ENCODE peak calls at places on chromosomes 11 and 22, in ten cellular contexts. W is HuH-7; S is RCC 7860; C is GM12865; K is lower lobe of right lung; J is kidney epithelial cell; B is GM23338; L is endodermal cell; T is NCI-H1436; D is activated CD4-positive, CD25-positive, alpha-beta regulatory T cell. M is an unnamed sample.

GRCh38 chr11:16454284-16454683 is 97.9 kb upstream of the SOX6 start:
- DNase-seq in W (no peak), S (no peak), C (no peak), K (no peak), J (no peak), B (no peak), L (no peak), T (no peak), D (no peak), M (no peak)

GRCh38 chr11:10478066-10478465 is 23.0 kb downstream of the AMPD3 start:
- DNase-seq in W (no peak), S (no peak), C (no peak), K (no peak), J (no peak), B (no peak), L (no peak), T (no peak), D (no peak), M (no peak)

GRCh38 chr11:126354631-126355323 is 709 bp upstream of the ST3GAL4 start:
- DNase-seq in W (no peak), S (no peak), C (peak; percentile 50), K (no peak), J (no peak), B (no peak), L (no peak), T (no peak), D (no peak), M (no peak)

GRCh38 chr22:23754980-23755636 is 883 bp upstream of the VPREB3 start:
- DNase-seq in W (no peak), S (no peak), C (no peak), K (no peak), J (no peak), B (no peak), L (no peak), T (no peak), D (no peak), M (no peak)

GRCh38 chr11:114162719-114163123 is 103.2 kb downstream of the ZBTB16 start:
- DNase-seq in W (peak; percentile 39), S (peak; percentile 57), C (no peak), K (peak; percentile 76), J (peak; percentile 97), B (no peak), L (no peak), T (no peak), D (no peak), M (peak; percentile 95)

GRCh38 chr11:72723508-72723907 is 28.7 kb downstream of the ARAP1 start:
- DNase-seq in W (no peak), S (no peak), C (no peak), K (no peak), J (no peak), B (no peak), L (no peak), T (no peak), D (no peak), M (peak; percentile 61)

GRCh38 chr11:134034496-134035381 is 34.1 kb upstream of the JAM3 start:
- DNase-seq in W (no peak), S (no peak), C (no peak), K (no peak), J (no peak), B (no peak), L (no peak), T (no peak), D (no peak), M (peak; percentile 83)

GRCh38 chr11:43802509-43802908 is 78.1 kb upstream of the ALKBH3 start:
- DNase-seq in W (peak; percentile 6), S (no peak), C (no peak), K (no peak), J (no peak), B (peak; percentile 17), L (no peak), T (no peak), D (no peak), M (no peak)

GRCh38 chr11:69704508-69705245 is 855 bp upstream of the FGF19 start:
- DNase-seq in W (peak; percentile 98), S (no peak), C (no peak), K (no peak), J (no peak), B (peak; percentile 98), L (peak; percentile 98), T (no peak), D (no peak), M (peak; percentile 30)

GRCh38 chr11:106447631-106448191 is 370.2 kb downstream of the AASDHPPT start:
- DNase-seq in W (no peak), S (no peak), C (no peak), K (no peak), J (no peak), B (no peak), L (no peak), T (no peak), D (no peak), M (no peak)

GRCh38 chr22:49869855-49870712 is 16.4 kb downstream of the ZBED4 start:
- DNase-seq in W (no peak), S (no peak), C (no peak), K (no peak), J (no peak), B (no peak), L (no peak), T (no peak), D (no peak), M (no peak)

GRCh38 chr11:34519595-34520235 is 6.1 kb upstream of the ELF5 start:
- DNase-seq in W (no peak), S (no peak), C (no peak), K (no peak), J (no peak), B (no peak), L (no peak), T (no peak), D (no peak), M (peak; percentile 17)

GRCh38 chr11:68753300-68753699 is 2.0 kb upstream of the TESMIN start:
- DNase-seq in W (no peak), S (no peak), C (no peak), K (no peak), J (no peak), B (no peak), L (no peak), T (no peak), D (no peak), M (no peak)

GRCh38 chr11:120195601-120196289 is 15.1 kb upstream of the OAF start:
- DNase-seq in W (no peak), S (no peak), C (no peak), K (no peak), J (no peak), B (no peak), L (no peak), T (no peak), D (no peak), M (no peak)

GRCh38 chr22:50170453-50171318 is at the start of gene PANX2:
- DNase-seq in W (no peak), S (no peak), C (no peak), K (no peak), J (no peak), B (peak; percentile 59), L (peak; percentile 74), T (peak; percentile 23), D (no peak), M (no peak)

GRCh38 chr22:19429950-19430889 is 1.3 kb downstream of the HIRA start:
- DNase-seq in W (peak; percentile 34), S (peak; percentile 18), C (peak; percentile 60), K (peak; percentile 55), J (no peak), B (peak; percentile 28), L (peak; percentile 70), T (no peak), D (no peak), M (peak; percentile 50)

GRCh38 chr11:84780689-84781293 is 846.4 kb downstream of the DLG2 start:
- DNase-seq in W (no peak), S (peak; percentile 15), C (peak; percentile 5), K (no peak), J (no peak), B (peak; percentile 63), L (no peak), T (no peak), D (no peak), M (peak; percentile 48)

GRCh38 chr22:21590809-21591641 is 23.5 kb downstream of the UBE2L3 start:
- DNase-seq in W (no peak), S (no peak), C (peak; percentile 27), K (no peak), J (no peak), B (no peak), L (no peak), T (no peak), D (no peak), M (no peak)

GRCh38 chr22:43393132-43393844 is 18.5 kb upstream of the MPPED1 start:
- DNase-seq in W (peak; percentile 78), S (no peak), C (no peak), K (peak; percentile 19), J (no peak), B (no peak), L (peak; percentile 67), T (no peak), D (no peak), M (no peak)

GRCh38 chr22:42368379-42369249 is 63.6 kb downstream of the NFAM1 start:
- DNase-seq in W (no peak), S (no peak), C (no peak), K (peak; percentile 56), J (no peak), B (peak; percentile 92), L (peak; percentile 89), T (no peak), D (no peak), M (no peak)

GRCh38 chr11:33802414-33802950 is 28.2 kb upstream of the FBXO3 start:
- DNase-seq in W (peak; percentile 15), S (peak; percentile 67), C (peak; percentile 19), K (no peak), J (peak; percentile 65), B (peak; percentile 97), L (peak; percentile 95), T (peak; percentile 35), D (no peak), M (peak; percentile 93)

GRCh38 chr11:14956111-14956510 is 16.0 kb downstream of the CALCA start:
- DNase-seq in W (no peak), S (no peak), C (no peak), K (no peak), J (no peak), B (no peak), L (no peak), T (no peak), D (no peak), M (no peak)

GRCh38 chr22:34150023-34150422 is 229.7 kb upstream of the LARGE1 start:
- DNase-seq in W (no peak), S (no peak), C (no peak), K (no peak), J (no peak), B (no peak), L (no peak), T (no peak), D (no peak), M (no peak)

GRCh38 chr22:46117206-46118199 is 32.8 kb upstream of the PPARA start:
- DNase-seq in W (no peak), S (no peak), C (no peak), K (no peak), J (no peak), B (no peak), L (no peak), T (no peak), D (no peak), M (no peak)

GRCh38 chr11:130476200-130476921 is 27.9 kb downstream of the ADAMTS15 start:
- DNase-seq in W (no peak), S (peak; percentile 52), C (no peak), K (no peak), J (no peak), B (no peak), L (no peak), T (no peak), D (no peak), M (no peak)

GRCh38 chr22:28147401-28147800 is 228.3 kb upstream of the PITPNB start:
- DNase-seq in W (no peak), S (no peak), C (no peak), K (no peak), J (no peak), B (no peak), L (no peak), T (no peak), D (no peak), M (no peak)